ENCODE peak calls at places on chromosomes 1 and 21, in five cellular contexts. G, Q, D, H and U are unnamed samples.

GRCh38 chr1:230982698-230983097 is 3.8 kb downstream of the ARV1 start:
- DNase-seq in G (no peak), Q (no peak), D (no peak), H (no peak), U (no peak)

GRCh38 chr1:93995837-93996526 is 86.8 kb upstream of the GCLM start:
- DNase-seq in G (no peak), Q (peak; percentile 6), D (no peak), H (no peak), U (no peak)

GRCh38 chr1:247415423-247416361 is at the start of gene NLRP3:
- DNase-seq in G (no peak), Q (no peak), D (peak; percentile 34), H (no peak), U (no peak)

GRCh38 chr21:40706161-40706560 is 140.8 kb downstream of the DSCAM start:
- DNase-seq in G (no peak), Q (no peak), D (no peak), H (no peak), U (no peak)

GRCh38 chr1:119784127-119784781 is 15.5 kb upstream of the HMGCS2 start:
- DNase-seq in G (no peak), Q (no peak), D (no peak), H (no peak), U (no peak)

GRCh38 chr1:206450271-206450670 is 20.0 kb upstream of the IKBKE start:
- DNase-seq in G (no peak), Q (no peak), D (no peak), H (no peak), U (no peak)

GRCh38 chr1:155184351-155184811 is 10.7 kb downstream of the TRIM46 start:
- DNase-seq in G (no peak), Q (no peak), D (no peak), H (no peak), U (no peak)

GRCh38 chr1:113320972-113321680 is 69.2 kb upstream of the MAGI3 start:
- DNase-seq in G (no peak), Q (no peak), D (no peak), H (no peak), U (no peak)

GRCh38 chr21:36203603-36203889 is 46.9 kb downstream of the DOP1B start:
- DNase-seq in G (no peak), Q (no peak), D (peak; percentile 35), H (no peak), U (peak; percentile 37)

GRCh38 chr1:177274687-177275211 is 104.0 kb downstream of the BRINP2 start:
- DNase-seq in G (no peak), Q (no peak), D (no peak), H (no peak), U (no peak)

GRCh38 chr1:233229291-233229690 is 66.2 kb downstream of the PCNX2 start:
- DNase-seq in G (no peak), Q (no peak), D (no peak), H (no peak), U (no peak)